ENCODE peak calls at places on chromosomes 5 and 9, in four cellular contexts. One of them, this sample, is unnamed. For H3K27me3, the result is how much of the 10 kb centered on the place peaks cover.

GRCh38 chr5:122192883-122193496 is 63.6 kb downstream of the ZNF474 start:
- DNase-seq in right cardiac atrium: no peak
- DNase-seq in ovary: peak
- DNase-seq in endothelial cell of umbilical vein: peak
- DNase-seq in this sample: no peak

GRCh38 chr5:82159014-82159413 is 119.1 kb downstream of the RPS23 start:
- DNase-seq in right cardiac atrium: no peak
- DNase-seq in ovary: no peak
- DNase-seq in endothelial cell of umbilical vein: no peak
- DNase-seq in this sample: no peak

GRCh38 chr5:161549106-161549505 is 2.6 kb upstream of the GABRB2 start:
- DNase-seq in right cardiac atrium: no peak
- DNase-seq in ovary: no peak
- DNase-seq in endothelial cell of umbilical vein: no peak
- DNase-seq in this sample: no peak

GRCh38 chr9:91188719-91189590 is 172.8 kb downstream of the AUH start:
- DNase-seq in right cardiac atrium: peak
- DNase-seq in ovary: no peak
- DNase-seq in endothelial cell of umbilical vein: no peak
- DNase-seq in this sample: no peak

GRCh38 chr9:136808075-136808780 is 480 bp downstream of the RABL6 start:
- DNase-seq in right cardiac atrium: peak
- DNase-seq in ovary: no peak
- DNase-seq in endothelial cell of umbilical vein: peak
- DNase-seq in this sample: peak

GRCh38 chr5:132655821-132656773 is 1.9 kb upstream of the IL13 start:
- DNase-seq in right cardiac atrium: peak
- DNase-seq in ovary: no peak
- DNase-seq in endothelial cell of umbilical vein: peak
- DNase-seq in this sample: no peak

GRCh38 chr9:109972026-109973005 is 192.3 kb downstream of the PALM2AKAP2 start:
- DNase-seq in right cardiac atrium: no peak
- DNase-seq in ovary: no peak
- DNase-seq in endothelial cell of umbilical vein: no peak
- DNase-seq in this sample: no peak

GRCh38 chr5:39618391-39618790 is 193.6 kb upstream of the DAB2 start:
- DNase-seq in right cardiac atrium: no peak
- DNase-seq in ovary: no peak
- DNase-seq in endothelial cell of umbilical vein: peak
- DNase-seq in this sample: no peak

GRCh38 chr5:168979140-168979539 is 321.8 kb downstream of the SLIT3 start:
- DNase-seq in right cardiac atrium: no peak
- DNase-seq in ovary: peak
- DNase-seq in endothelial cell of umbilical vein: no peak
- DNase-seq in this sample: no peak

GRCh38 chr5:133117166-133117929 is 65.5 kb downstream of the HSPA4 start:
- DNase-seq in right cardiac atrium: no peak
- DNase-seq in ovary: no peak
- DNase-seq in endothelial cell of umbilical vein: no peak
- DNase-seq in this sample: no peak

GRCh38 chr5:77172713-77173328 is 37.7 kb upstream of the PDE8B start:
- DNase-seq in right cardiac atrium: no peak
- DNase-seq in ovary: no peak
- DNase-seq in endothelial cell of umbilical vein: no peak
- DNase-seq in this sample: no peak

GRCh38 chr9:34097865-34098264 is 28.6 kb downstream of the DCAF12 start:
- DNase-seq in right cardiac atrium: no peak
- DNase-seq in ovary: no peak
- DNase-seq in endothelial cell of umbilical vein: no peak
- DNase-seq in this sample: no peak

GRCh38 chr9:123925820-123926219 is 4.1 kb downstream of the DENND1A start:
- DNase-seq in right cardiac atrium: no peak
- DNase-seq in ovary: no peak
- DNase-seq in endothelial cell of umbilical vein: no peak
- DNase-seq in this sample: no peak

GRCh38 chr9:37369671-37370070 is 52.8 kb upstream of the GRHPR start:
- DNase-seq in right cardiac atrium: no peak
- DNase-seq in ovary: no peak
- DNase-seq in endothelial cell of umbilical vein: no peak
- DNase-seq in this sample: no peak

GRCh38 chr5:36613241-36613640 is 6.8 kb downstream of the SLC1A3 start:
- DNase-seq in right cardiac atrium: no peak
- DNase-seq in ovary: no peak
- DNase-seq in endothelial cell of umbilical vein: no peak
- DNase-seq in this sample: no peak

GRCh38 chr5:168600409-168600808 is 21.2 kb upstream of the PANK3 start:
- DNase-seq in right cardiac atrium: no peak
- DNase-seq in ovary: no peak
- DNase-seq in endothelial cell of umbilical vein: no peak
- DNase-seq in this sample: no peak

DNA sequence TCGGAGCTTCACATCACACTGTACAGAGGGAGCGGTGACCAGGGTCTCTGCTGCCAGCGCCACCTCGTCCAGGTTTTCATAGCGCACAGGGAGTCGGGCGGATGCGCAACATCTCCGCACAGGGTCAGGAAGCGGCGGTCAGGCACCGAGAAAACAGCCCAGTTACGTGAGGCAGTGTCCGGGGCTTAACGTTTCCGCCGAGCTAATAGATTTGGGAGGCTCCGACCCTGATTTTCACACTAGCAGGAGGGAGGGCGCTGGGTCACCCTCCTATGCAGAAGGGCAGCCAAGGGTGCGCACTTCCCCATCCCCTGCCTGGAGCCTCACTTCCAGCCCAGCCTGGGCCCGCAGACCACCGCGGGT is 13.7 kb downstream of the BTNL9 start:
- DNase-seq in right cardiac atrium: no peak
- DNase-seq in ovary: no peak
- DNase-seq in endothelial cell of umbilical vein: no peak
- DNase-seq in this sample: no peak
- H3K27me3 ChIP-seq in right cardiac atrium: under half
- H3K27me3 ChIP-seq in ovary: under half
- H3K27me3 ChIP-seq in endothelial cell of umbilical vein: under half
- H3K27me3 ChIP-seq in this sample: half or more

DNA sequence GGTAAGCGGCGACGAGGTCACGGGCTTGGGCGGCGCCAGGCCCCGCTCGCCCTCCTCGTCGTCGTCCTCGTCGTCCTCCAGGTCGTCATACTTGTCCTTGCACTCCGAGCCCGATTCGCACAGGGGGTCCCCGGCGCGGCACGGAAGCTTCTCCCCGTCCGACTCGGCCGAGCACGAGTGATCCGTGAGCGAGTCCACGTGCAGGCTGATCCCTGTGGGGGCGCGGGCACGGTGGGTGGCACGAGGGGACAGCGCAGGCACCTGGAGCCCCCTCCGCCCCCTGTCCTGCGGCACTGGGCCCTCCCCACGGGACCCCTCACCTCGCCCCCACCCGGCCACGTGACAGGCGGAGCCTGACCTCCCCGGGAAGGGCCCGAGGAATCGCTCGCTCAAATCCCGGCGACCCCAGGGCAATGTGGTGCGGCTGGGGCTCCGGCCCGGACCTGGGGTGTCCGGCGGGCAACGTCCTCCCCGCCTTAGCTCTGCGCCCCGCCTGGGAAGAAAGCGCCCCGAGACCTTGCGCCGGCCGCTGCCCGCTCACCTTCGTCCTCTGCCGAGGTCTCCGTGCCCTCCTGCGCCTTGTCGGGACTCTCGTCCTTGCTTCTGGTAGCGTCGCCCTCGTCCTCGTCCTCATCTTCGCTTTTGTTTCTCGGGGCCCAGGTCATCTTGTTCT is 2.5 kb downstream of the IRX2 start:
- DNase-seq in right cardiac atrium: no peak
- DNase-seq in ovary: no peak
- DNase-seq in endothelial cell of umbilical vein: no peak
- DNase-seq in this sample: no peak
- H3K27me3 ChIP-seq in right cardiac atrium: under half
- H3K27me3 ChIP-seq in ovary: under half
- H3K27me3 ChIP-seq in endothelial cell of umbilical vein: half or more
- H3K27me3 ChIP-seq in this sample: half or more

DNA sequence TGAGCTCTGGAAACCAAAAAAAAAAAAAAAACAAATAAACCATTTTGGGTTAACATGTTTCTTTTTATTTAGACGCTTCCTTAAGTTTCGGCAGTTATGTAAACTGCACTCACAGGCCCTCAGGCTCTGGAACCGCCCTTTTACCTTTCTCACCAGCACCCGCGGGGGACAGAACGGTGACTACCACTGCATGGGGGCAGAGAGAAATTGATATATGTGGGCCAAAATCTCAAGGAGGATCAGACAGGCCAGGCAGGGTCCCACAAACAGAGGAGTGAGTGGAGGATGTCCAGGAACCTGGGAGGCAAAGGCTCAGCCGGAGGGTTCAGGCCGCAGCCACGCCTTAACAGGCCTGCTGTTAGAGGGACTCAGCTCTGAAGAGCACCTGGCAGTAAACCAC is 54.4 kb downstream of the IRX2 start:
- DNase-seq in right cardiac atrium: no peak
- DNase-seq in ovary: no peak
- DNase-seq in endothelial cell of umbilical vein: no peak
- DNase-seq in this sample: no peak
- H3K27me3 ChIP-seq in right cardiac atrium: under half
- H3K27me3 ChIP-seq in ovary: under half
- H3K27me3 ChIP-seq in endothelial cell of umbilical vein: under half
- H3K27me3 ChIP-seq in this sample: under half

GRCh38 chr9:23830459-23830805 is 4.4 kb upstream of the ELAVL2 start:
- DNase-seq in right cardiac atrium: no peak
- DNase-seq in ovary: no peak
- DNase-seq in endothelial cell of umbilical vein: no peak
- DNase-seq in this sample: no peak

GRCh38 chr9:23829580-23830458 is 3.8 kb upstream of the ELAVL2 start:
- DNase-seq in right cardiac atrium: no peak
- DNase-seq in ovary: no peak
- DNase-seq in endothelial cell of umbilical vein: peak
- DNase-seq in this sample: no peak

GRCh38 chr9:23825700-23826099 is 340 bp downstream of the ELAVL2 start:
- DNase-seq in right cardiac atrium: no peak
- DNase-seq in ovary: no peak
- DNase-seq in endothelial cell of umbilical vein: no peak
- DNase-seq in this sample: no peak

GRCh38 chr9:23826120-23826629 is at the start of gene ELAVL2:
- DNase-seq in right cardiac atrium: peak
- DNase-seq in ovary: peak
- DNase-seq in endothelial cell of umbilical vein: peak
- DNase-seq in this sample: peak

GRCh38 chr9:23830949-23831730 is 5.1 kb upstream of the ELAVL2 start:
- DNase-seq in right cardiac atrium: no peak
- DNase-seq in ovary: no peak
- DNase-seq in endothelial cell of umbilical vein: no peak
- DNase-seq in this sample: no peak
- H3K27me3 ChIP-seq in right cardiac atrium: under half
- H3K27me3 ChIP-seq in ovary: under half
- H3K27me3 ChIP-seq in endothelial cell of umbilical vein: under half
- H3K27me3 ChIP-seq in this sample: half or more

GRCh38 chr9:122127396-122127798 is 32.2 kb downstream of the NDUFA8 start:
- DNase-seq in right cardiac atrium: no peak
- DNase-seq in ovary: no peak
- DNase-seq in endothelial cell of umbilical vein: no peak
- DNase-seq in this sample: no peak
- H3K27me3 ChIP-seq in right cardiac atrium: under half
- H3K27me3 ChIP-seq in ovary: under half
- H3K27me3 ChIP-seq in endothelial cell of umbilical vein: under half
- H3K27me3 ChIP-seq in this sample: under half

GRCh38 chr5:79109527-79110492 is 1.8 kb upstream of the BHMT start:
- DNase-seq in right cardiac atrium: peak
- DNase-seq in ovary: no peak
- DNase-seq in endothelial cell of umbilical vein: no peak
- DNase-seq in this sample: no peak
- H3K27me3 ChIP-seq in right cardiac atrium: under half
- H3K27me3 ChIP-seq in ovary: under half
- H3K27me3 ChIP-seq in endothelial cell of umbilical vein: under half
- H3K27me3 ChIP-seq in this sample: under half

DNA sequence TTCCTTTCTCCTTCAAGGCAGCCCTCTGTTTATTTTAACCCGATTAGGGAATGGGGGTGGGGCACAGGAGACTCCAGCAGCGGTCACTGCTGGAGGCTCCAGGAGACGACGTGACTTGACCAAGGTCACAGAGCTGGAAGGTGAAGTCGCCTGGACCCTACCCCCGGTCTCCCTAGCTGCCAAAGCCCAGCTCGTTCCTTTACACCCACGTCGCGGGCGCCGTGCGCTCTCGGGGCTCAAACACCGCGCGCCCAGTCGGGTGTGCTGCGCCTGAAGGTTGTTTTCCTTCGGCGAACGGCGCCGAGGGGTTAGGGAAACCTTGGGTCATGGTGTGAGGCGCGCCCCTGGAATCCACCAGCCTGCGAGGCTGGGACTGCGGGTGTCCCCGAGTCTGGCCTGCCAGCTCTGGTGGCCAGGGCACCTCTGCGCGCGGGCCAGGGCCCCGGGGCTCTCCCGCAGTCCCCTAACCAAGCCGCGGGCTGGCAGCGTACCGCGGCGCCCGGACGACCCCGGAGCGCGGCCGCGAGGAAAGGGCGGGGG is 745 bp upstream of the UNC5A start:
- DNase-seq in right cardiac atrium: no peak
- DNase-seq in ovary: no peak
- DNase-seq in endothelial cell of umbilical vein: no peak
- DNase-seq in this sample: no peak
- H3K27me3 ChIP-seq in right cardiac atrium: under half
- H3K27me3 ChIP-seq in ovary: under half
- H3K27me3 ChIP-seq in endothelial cell of umbilical vein: under half
- H3K27me3 ChIP-seq in this sample: half or more

This sample was measured in lower lobe of right lung.